ENCODE peak calls at places on chromosomes 3 and 15, in nine cellular contexts. X is anterior cingulate cortex; Z is GM20000; C is stimulated activated CD8-positive, alpha-beta memory T cell treated with anti-CD3 and anti-CD28 coated beads, Interleukin-7, amount 100 ng/mL, for 1 hour; T is HFFc6; N is neuronal stem cell; S is astrocyte of the spinal cord; J is endothelial cell; L is SW 1271. Q is an unnamed sample.
A peak's percentile ranks its signal among the peaks of the same experiment; 100 is the strongest.

GRCh38 chr3:48507256-48508061 is 3.5 kb upstream of the SHISA5 start:
- DNase-seq in Z (peak; percentile 81), S (peak; percentile 77), X (no peak), L (peak; percentile 3), C (peak; percentile 53), J (peak; percentile 55), T (peak; percentile 58), N (peak; percentile 48), Q (peak; percentile 23)

GRCh38 chr3:98564282-98565005 is 29.0 kb downstream of the CPOX start:
- DNase-seq in J (no peak), T (no peak), X (no peak), S (no peak), C (no peak), N (no peak), L (no peak), Z (no peak), Q (no peak)

GRCh38 chr3:126406389-126407296 is 11.9 kb downstream of the CFAP100 start:
- DNase-seq in Z (no peak), J (no peak), S (no peak), X (no peak), L (no peak), N (no peak), T (no peak), C (no peak), Q (no peak)

GRCh38 chr3:28335246-28335645 is 13.3 kb upstream of the ZCWPW2 start:
- DNase-seq in X (no peak), Z (no peak), T (no peak), S (no peak), N (no peak), L (no peak), J (no peak), C (no peak), Q (no peak)

GRCh38 chr3:36193448-36193847 is 186.9 kb upstream of the STAC start:
- DNase-seq in J (no peak), X (no peak), S (no peak), C (no peak), L (no peak), Z (no peak), T (no peak), N (no peak), Q (no peak)

GRCh38 chr3:13866406-13866965 is 13.4 kb downstream of the WNT7A start:
- DNase-seq in Z (no peak), C (no peak), S (peak; percentile 5), N (no peak), T (no peak), X (no peak), J (no peak), L (no peak), Q (no peak)

GRCh38 chr3:9806688-9807589 is 3.1 kb upstream of the TTLL3 start:
- DNase-seq in S (no peak), Z (no peak), T (no peak), N (peak; percentile 53), X (no peak), C (no peak), L (no peak), J (no peak), Q (no peak)

GRCh38 chr3:129556890-129557736 is 14.1 kb downstream of the H1-8 start:
- DNase-seq in J (no peak), S (peak; percentile 39), T (no peak), L (no peak), C (no peak), N (no peak), Z (no peak), X (no peak), Q (no peak)

GRCh38 chr3:46482632-46483311 is 15.0 kb upstream of the RTP3 start:
- DNase-seq in J (no peak), C (no peak), Z (no peak), L (no peak), X (no peak), N (no peak), S (peak; percentile 72), T (peak; percentile 58), Q (no peak)

GRCh38 chr3:117719316-117719926 is 1009.8 kb downstream of the TUSC7 start:
- DNase-seq in X (no peak), T (peak; percentile 18), J (no peak), L (no peak), Z (peak; percentile 12), S (peak; percentile 46), C (no peak), N (no peak), Q (no peak)

GRCh38 chr3:141431411-141432378 is 55.1 kb upstream of the RASA2 start:
- DNase-seq in Z (no peak), S (no peak), L (no peak), T (no peak), X (no peak), C (no peak), N (no peak), J (no peak), Q (no peak)

GRCh38 chr3:112459750-112460149 is 39.5 kb downstream of the BTLA start:
- DNase-seq in C (no peak), Z (no peak), S (no peak), J (no peak), T (no peak), L (no peak), X (no peak), N (no peak), Q (no peak)

GRCh38 chr15:36406366-36406765 is 173.1 kb upstream of the CDIN1 start:
- DNase-seq in L (no peak), X (no peak), C (no peak), J (no peak), S (no peak), Z (no peak), T (no peak), N (no peak), Q (no peak)

GRCh38 chr3:14816359-14816758 is 2.4 kb upstream of the FGD5 start:
- DNase-seq in J (no peak), N (no peak), S (no peak), C (no peak), L (no peak), X (no peak), Z (no peak), T (no peak), Q (no peak)

GRCh38 chr3:48692551-48692950 is 6.8 kb upstream of the NCKIPSD start:
- DNase-seq in T (no peak), S (no peak), N (no peak), Z (no peak), X (no peak), C (no peak), L (no peak), J (no peak), Q (no peak)

GRCh38 chr3:52385157-52385556 is 59.7 kb downstream of the SEMA3G start:
- DNase-seq in C (no peak), X (no peak), J (peak; percentile 74), L (no peak), S (peak; percentile 10), T (peak; percentile 43), N (peak; percentile 66), Z (peak; percentile 80), Q (peak; percentile 50)

GRCh38 chr3:138227650-138228049 is 40.5 kb downstream of the ARMC8 start:
- DNase-seq in L (no peak), J (no peak), Z (no peak), C (no peak), T (peak; percentile 35), X (no peak), S (peak; percentile 70), N (no peak), Q (no peak)

GRCh38 chr3:122555275-122556071 is 8.6 kb downstream of the PARP9 start:
- DNase-seq in C (no peak), S (peak; percentile 29), N (no peak), Z (no peak), L (no peak), T (no peak), J (no peak), X (no peak), Q (no peak)

GRCh38 chr3:194062825-194063224 is 73.1 kb upstream of the HES1 start:
- DNase-seq in X (no peak), T (no peak), J (no peak), S (no peak), C (no peak), Z (no peak), L (no peak), N (no peak), Q (no peak)

GRCh38 chr3:3665961-3666640 is 133.1 kb upstream of the LRRN1 start:
- DNase-seq in T (no peak), S (no peak), N (no peak), X (no peak), J (no peak), Z (peak; percentile 6), C (no peak), L (no peak), Q (no peak)

Q was measured in neural crest cell.